ENCODE peak calls at places on chromosomes 5 and 9, in ten cellular contexts. D is upper lobe of right lung; B is CD4-positive, alpha-beta T cell; O is right cardiac atrium; U is HCT116; V is upper lobe of left lung; Z is left ventricle myocardium inferior; P is psoas muscle; R is adipocyte; Q is astrocyte. L is an unnamed sample. For H3K27me3, the result is how much of the 10 kb centered on the place peaks cover.

GRCh38 chr5:115875447-115875846 is 33.7 kb downstream of the AP3S1 start:
- DNase-seq in D (no peak), B (no peak), O (no peak), U (no peak), V (no peak), Z (no peak), P (no peak), R (no peak), Q (no peak), L (no peak)

GRCh38 chr5:174707671-174708070 is 16.7 kb upstream of the MSX2 start:
- DNase-seq in D (no peak), B (no peak), O (no peak), U (no peak), V (no peak), Z (no peak), P (no peak), R (no peak), Q (no peak), L (no peak)

GRCh38 chr9:137046094-137046787 is at the start of gene NPDC1:
- DNase-seq in D (peak), B (peak), O (peak), U (peak), V (peak), Z (peak), P (peak), R (peak), Q (peak), L (no peak)

GRCh38 chr5:147393866-147394265 is 116.0 kb downstream of the DPYSL3 start:
- DNase-seq in D (no peak), B (no peak), O (peak), U (no peak), V (no peak), Z (no peak), P (no peak), R (no peak), Q (no peak), L (no peak)

GRCh38 chr9:109118802-109119438 is 827 bp downstream of the TMEM245 start:
- DNase-seq in D (no peak), B (no peak), O (no peak), U (no peak), V (no peak), Z (no peak), P (no peak), R (peak), Q (peak), L (no peak)

GRCh38 chr5:135239461-135240282 is 159.4 kb downstream of the MACROH2A1 start:
- DNase-seq in D (peak), B (no peak), O (no peak), U (no peak), V (no peak), Z (no peak), P (no peak), R (peak), Q (peak), L (no peak)

GRCh38 chr5:135578685-135579341 is at the start of gene CXCL14:
- DNase-seq in D (peak), B (no peak), O (no peak), U (no peak), V (peak), Z (no peak), P (peak), R (peak), Q (peak), L (peak)

GRCh38 chr9:4842734-4843133 is 50.0 kb downstream of the RCL1 start:
- DNase-seq in D (no peak), B (no peak), O (no peak), U (no peak), V (no peak), Z (no peak), P (no peak), R (no peak), Q (no peak), L (no peak)

GRCh38 chr9:70554881-70555280 is 140.4 kb upstream of the KLF9 start:
- DNase-seq in D (no peak), B (no peak), O (no peak), U (no peak), V (no peak), Z (no peak), P (no peak), R (no peak), Q (no peak), L (no peak)

GRCh38 chr5:128974567-128974966 is 9.3 kb downstream of the SLC27A6 start:
- DNase-seq in D (no peak), B (no peak), O (no peak), U (no peak), V (no peak), Z (no peak), P (no peak), R (no peak), Q (no peak), L (peak)

GRCh38 chr9:105639936-105640335 is 22.3 kb upstream of the TAL2 start:
- DNase-seq in D (no peak), B (no peak), O (no peak), U (no peak), V (no peak), Z (no peak), P (no peak), R (no peak), Q (no peak), L (no peak)

GRCh38 chr9:133144887-133145466 is 18.7 kb downstream of the GBGT1 start:
- DNase-seq in D (no peak), B (no peak), O (no peak), U (no peak), V (no peak), Z (no peak), P (no peak), R (no peak), Q (no peak), L (no peak)

GRCh38 chr5:61882901-61883500 is 423.0 kb upstream of the KIF2A start:
- DNase-seq in D (no peak), B (no peak), O (no peak), U (no peak), V (no peak), Z (no peak), P (no peak), R (no peak), Q (no peak), L (no peak)

GRCh38 chr9:136043386-136044054 is 51.6 kb downstream of the NACC2 start:
- DNase-seq in D (no peak), B (no peak), O (no peak), U (no peak), V (no peak), Z (no peak), P (no peak), R (no peak), Q (no peak), L (no peak)

GRCh38 chr5:73394610-73395009 is 54.0 kb downstream of the FOXD1 start:
- DNase-seq in D (no peak), B (no peak), O (no peak), U (no peak), V (no peak), Z (no peak), P (no peak), R (no peak), Q (no peak), L (no peak)

GRCh38 chr5:4372481-4372880 is 767.6 kb upstream of the ADAMTS16 start:
- DNase-seq in D (no peak), B (no peak), O (no peak), U (no peak), V (no peak), Z (no peak), P (no peak), R (no peak), Q (no peak), L (no peak)

GRCh38 chr9:93501406-93501805 is 48.0 kb upstream of the FAM120AOS start:
- DNase-seq in D (no peak), B (no peak), O (no peak), U (no peak), V (no peak), Z (no peak), P (no peak), R (peak), Q (peak), L (peak)

GRCh38 chr9:132997591-132997990 is 19.1 kb downstream of the GFI1B start:
- DNase-seq in D (no peak), B (no peak), O (no peak), U (no peak), V (no peak), Z (no peak), P (no peak), R (peak), Q (peak), L (no peak)

GRCh38 chr5:55913396-55914140 is 62.4 kb downstream of the IL31RA start:
- DNase-seq in D (no peak), B (no peak), O (no peak), U (no peak), V (no peak), Z (no peak), P (no peak), R (no peak), Q (no peak), L (no peak)

GRCh38 chr5:33228149-33228548 is 212.6 kb upstream of the TARS1 start:
- DNase-seq in D (no peak), B (no peak), O (no peak), U (no peak), V (no peak), Z (no peak), P (no peak), R (no peak), Q (no peak), L (no peak)

GRCh38 chr9:9552665-9553064 is 1060.1 kb downstream of the PTPRD start:
- DNase-seq in D (no peak), B (no peak), O (no peak), U (no peak), V (no peak), Z (no peak), P (no peak), R (no peak), Q (no peak), L (no peak)

GRCh38 chr5:157324237-157324636 is 58.3 kb downstream of the CYFIP2 start:
- DNase-seq in D (no peak), B (no peak), O (no peak), U (no peak), V (no peak), Z (no peak), P (no peak), R (peak), Q (no peak), L (no peak)

GRCh38 chr9:117704597-117704996 is 394 bp downstream of the TLR4 start:
- DNase-seq in D (no peak), B (no peak), O (no peak), U (no peak), V (no peak), Z (no peak), P (no peak), R (no peak), Q (no peak), L (no peak)
- H3K27me3 ChIP-seq in D (under half), B (under half), O (under half), U (under half), V (under half), Z (under half), P (under half), R (under half), Q (under half), L (under half)

DNA sequence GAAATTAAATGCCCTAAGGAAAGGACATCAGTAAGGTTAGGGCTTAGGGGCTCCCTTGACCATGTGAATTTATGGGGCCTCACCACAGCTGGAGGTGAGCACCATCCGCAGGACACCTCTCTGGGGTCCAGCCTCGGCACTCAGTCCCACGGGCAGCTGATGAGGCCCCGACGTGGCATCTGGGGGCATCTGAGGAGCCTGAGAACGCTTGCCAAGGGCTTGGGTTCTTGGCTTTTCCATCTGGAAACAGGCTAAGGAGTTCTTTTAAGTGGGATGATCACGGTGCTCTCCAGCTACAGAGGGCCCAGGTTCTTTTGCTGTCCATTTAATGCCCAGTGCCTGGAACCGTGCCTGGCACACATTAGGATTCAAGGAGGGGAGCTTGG is 3.6 kb downstream of the NKX2-5 start:
- DNase-seq in D (no peak), B (no peak), O (no peak), U (no peak), V (no peak), Z (no peak), P (no peak), R (no peak), Q (no peak), L (no peak)
- H3K27me3 ChIP-seq in D (half or more), B (half or more), O (under half), U (under half), V (half or more), Z (half or more), P (half or more), R (half or more), Q (half or more), L (half or more)

GRCh38 chr9:121584421-121584820 is 67.0 kb upstream of the DAB2IP start:
- DNase-seq in D (no peak), B (no peak), O (no peak), U (no peak), V (no peak), Z (no peak), P (no peak), R (no peak), Q (no peak), L (no peak)

GRCh38 chr9:121581775-121582600 is 69.4 kb upstream of the DAB2IP start:
- DNase-seq in D (no peak), B (no peak), O (peak), U (no peak), V (no peak), Z (peak), P (no peak), R (no peak), Q (no peak), L (no peak)

GRCh38 chr9:121587863-121588262 is 63.6 kb upstream of the DAB2IP start:
- DNase-seq in D (no peak), B (no peak), O (no peak), U (no peak), V (no peak), Z (no peak), P (no peak), R (no peak), Q (no peak), L (no peak)

GRCh38 chr9:121577201-121577600 is 74.2 kb upstream of the DAB2IP start:
- DNase-seq in D (no peak), B (no peak), O (peak), U (no peak), V (no peak), Z (peak), P (no peak), R (no peak), Q (no peak), L (no peak)

DNA sequence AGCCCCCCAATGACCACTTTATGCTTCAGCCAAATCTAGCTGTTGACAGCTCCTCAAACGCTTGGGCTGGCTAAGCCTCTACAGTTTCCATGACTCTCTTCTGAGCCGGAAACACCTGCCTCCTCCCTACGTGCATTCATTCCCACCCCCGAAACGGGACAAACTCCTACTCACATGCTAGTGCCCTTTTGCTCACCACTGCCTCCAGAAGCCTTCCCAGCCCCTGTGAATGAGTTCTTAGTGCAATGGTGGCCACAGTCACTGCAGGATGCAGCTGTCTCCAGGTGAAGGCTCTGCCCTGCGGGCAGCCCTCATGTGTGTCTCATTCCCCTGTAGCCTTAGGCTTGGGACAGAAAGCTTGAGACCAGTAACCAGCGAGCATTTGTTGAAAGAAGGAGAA is 68.8 kb upstream of the DAB2IP start:
- DNase-seq in D (no peak), B (no peak), O (no peak), U (no peak), V (no peak), Z (no peak), P (no peak), R (no peak), Q (no peak), L (no peak)
- H3K27me3 ChIP-seq in D (under half), B (under half), O (under half), U (under half), V (under half), Z (under half), P (under half), R (under half), Q (under half), L (under half)

GRCh38 chr9:112969730-112970129 is 42.3 kb downstream of the ZNF883 start:
- DNase-seq in D (no peak), B (no peak), O (no peak), U (no peak), V (no peak), Z (no peak), P (no peak), R (no peak), Q (no peak), L (peak)

GRCh38 chr9:112970939-112971338 is 41.1 kb downstream of the ZNF883 start:
- DNase-seq in D (no peak), B (no peak), O (no peak), U (no peak), V (no peak), Z (no peak), P (no peak), R (peak), Q (no peak), L (no peak)

DNA sequence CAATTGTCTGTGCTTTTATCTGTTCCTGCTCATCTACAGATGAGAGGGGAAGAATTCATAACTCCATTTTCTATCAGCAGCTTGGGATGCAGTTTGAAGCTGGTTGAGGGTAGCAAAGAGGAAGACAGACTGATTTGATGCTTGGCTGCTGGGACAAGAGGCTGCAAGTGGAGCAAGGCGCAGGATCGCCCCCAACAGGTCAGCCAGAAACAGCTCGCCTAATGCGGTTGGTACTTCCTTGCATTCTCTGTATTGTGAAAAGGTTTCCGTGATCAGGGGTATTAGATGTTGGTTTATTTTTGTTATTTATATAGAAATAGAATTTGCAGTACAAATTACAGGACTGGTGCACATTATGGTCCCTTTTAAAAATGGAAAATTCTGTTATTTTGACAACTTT is 40.6 kb downstream of the ZNF883 start:
- DNase-seq in D (no peak), B (no peak), O (no peak), U (peak), V (no peak), Z (no peak), P (no peak), R (no peak), Q (no peak), L (peak)
- H3K27me3 ChIP-seq in D (under half), B (under half), O (under half), U (under half), V (under half), Z (under half), P (under half), R (under half), Q (under half), L (under half)

GRCh38 chr5:158754018-158754514 is 345.6 kb downstream of the EBF1 start:
- DNase-seq in D (no peak), B (no peak), O (no peak), U (no peak), V (no peak), Z (no peak), P (no peak), R (peak), Q (peak), L (no peak)
- H3K27me3 ChIP-seq in D (under half), B (under half), O (under half), U (under half), V (under half), Z (under half), P (under half), R (under half), Q (under half), L (under half)

GRCh38 chr5:39702928-39703327 is 278.1 kb upstream of the DAB2 start:
- DNase-seq in D (no peak), B (no peak), O (no peak), U (no peak), V (no peak), Z (no peak), P (no peak), R (no peak), Q (no peak), L (no peak)

GRCh38 chr5:39700523-39700922 is 275.7 kb upstream of the DAB2 start:
- DNase-seq in D (no peak), B (no peak), O (no peak), U (no peak), V (no peak), Z (no peak), P (no peak), R (no peak), Q (no peak), L (no peak)

GRCh38 chr5:39697891-39698290 is 273.1 kb upstream of the DAB2 start:
- DNase-seq in D (no peak), B (no peak), O (no peak), U (no peak), V (no peak), Z (no peak), P (no peak), R (no peak), Q (no peak), L (no peak)

GRCh38 chr5:39696672-39697398 is 272.1 kb upstream of the DAB2 start:
- DNase-seq in D (no peak), B (no peak), O (no peak), U (no peak), V (no peak), Z (no peak), P (no peak), R (no peak), Q (no peak), L (no peak)

GRCh38 chr5:39699164-39699563 is 274.4 kb upstream of the DAB2 start:
- DNase-seq in D (no peak), B (no peak), O (no peak), U (no peak), V (no peak), Z (no peak), P (no peak), R (no peak), Q (peak), L (peak)
- H3K27me3 ChIP-seq in D (under half), B (under half), O (under half), U (under half), V (under half), Z (under half), P (under half), R (under half), Q (under half), L (under half)

GRCh38 chr5:133431326-133431725 is 181.0 kb downstream of the FSTL4 start:
- DNase-seq in D (no peak), B (no peak), O (no peak), U (no peak), V (no peak), Z (no peak), P (no peak), R (no peak), Q (no peak), L (no peak)
- H3K27me3 ChIP-seq in D (under half), B (under half), O (under half), U (under half), V (under half), Z (under half), P (under half), R (under half), Q (under half), L (under half)